ENCODE peak calls at places on chromosomes 12 and 14, in seven cellular contexts. D is breast epithelium, Z is neural crest cell, X is lung, S is GM12865, P is Calu3, G is psoas muscle. I is an unnamed sample.
A peak's percentile ranks its signal among the peaks of the same experiment; 100 is the strongest.

GRCh38 chr14:86654558-86655184 is 1124.7 kb downstream of the FLRT2 start:
- DNase-seq in D (no peak), X (peak; percentile 45), S (peak; percentile 21), P (peak; percentile 38), Z (peak; percentile 61), G (no peak), I (no peak)

GRCh38 chr12:2984249-2984648 is 25.1 kb downstream of the TEAD4 start:
- DNase-seq in S (no peak), D (no peak), X (no peak), G (no peak), Z (no peak), P (no peak), I (no peak)

GRCh38 chr12:114529956-114530355 is 124.0 kb upstream of the TBX5 start:
- DNase-seq in P (no peak), D (no peak), Z (no peak), G (no peak), X (no peak), S (no peak), I (no peak)

GRCh38 chr12:125183187-125184067 is 118.2 kb downstream of the AACS start:
- DNase-seq in G (peak; percentile 81), Z (peak; percentile 95), D (peak; percentile 72), X (peak; percentile 74), S (peak; percentile 81), P (peak; percentile 92), I (peak; percentile 93)

GRCh38 chr14:95318399-95318834 is 1.3 kb downstream of the CLMN start:
- DNase-seq in P (peak; percentile 32), S (peak; percentile 21), D (no peak), G (no peak), X (no peak), Z (no peak), I (no peak)

GRCh38 chr14:51546603-51547258 is 105.0 kb upstream of the FRMD6 start:
- DNase-seq in Z (no peak), P (no peak), G (no peak), X (no peak), D (no peak), S (no peak), I (no peak)

GRCh38 chr12:69816082-69816481 is 8.9 kb upstream of the MYRFL start:
- DNase-seq in D (no peak), P (no peak), X (no peak), S (no peak), Z (no peak), G (no peak), I (no peak)

GRCh38 chr14:72613975-72614319 is 280.0 kb downstream of the DPF3 start:
- DNase-seq in G (no peak), Z (no peak), X (no peak), S (no peak), P (no peak), D (no peak), I (no peak)

GRCh38 chr12:120194534-120195395 is at the start of gene GCN1:
- DNase-seq in G (peak; percentile 94), P (peak; percentile 94), D (peak; percentile 79), S (peak; percentile 91), X (peak; percentile 88), Z (peak; percentile 75), I (peak; percentile 94)

GRCh38 chr12:31850268-31850667 is 108.9 kb upstream of the RESF1 start:
- DNase-seq in G (no peak), P (no peak), S (no peak), Z (no peak), X (no peak), D (no peak), I (no peak)

GRCh38 chr14:33850826-33851225 is 100.0 kb downstream of the EGLN3 start:
- DNase-seq in P (no peak), X (no peak), G (no peak), D (no peak), Z (no peak), S (no peak), I (no peak)

GRCh38 chr14:95993768-95994592 is 45.2 kb upstream of the C14orf132 start:
- DNase-seq in P (peak; percentile 29), X (no peak), D (no peak), S (peak; percentile 51), G (no peak), Z (peak; percentile 25), I (no peak)

GRCh38 chr14:58918066-58918465 is 270.4 kb upstream of the DAAM1 start:
- DNase-seq in S (no peak), D (no peak), G (no peak), Z (no peak), X (no peak), P (no peak), I (no peak)

GRCh38 chr14:68596211-68596610 is 196.7 kb downstream of the ZFP36L1 start:
- DNase-seq in X (no peak), Z (no peak), G (no peak), P (no peak), D (no peak), S (no peak), I (no peak)

GRCh38 chr12:27478949-27479348 is 32.4 kb downstream of the SMCO2 start:
- DNase-seq in P (no peak), Z (no peak), S (no peak), G (no peak), D (no peak), X (no peak), I (no peak)

GRCh38 chr14:76784881-76785280 is 23.6 kb downstream of the VASH1 start:
- DNase-seq in Z (peak; percentile 74), X (peak; percentile 65), P (peak; percentile 83), D (no peak), G (peak; percentile 85), S (peak; percentile 66), I (peak; percentile 88)
- TF ChIP-seq CTCF in Z (peak; percentile 76), X (peak; percentile 54), P (peak; percentile 48), D (peak; percentile 26), G (peak; percentile 74), S (peak; percentile 73), I (peak; percentile 84)

DNA sequence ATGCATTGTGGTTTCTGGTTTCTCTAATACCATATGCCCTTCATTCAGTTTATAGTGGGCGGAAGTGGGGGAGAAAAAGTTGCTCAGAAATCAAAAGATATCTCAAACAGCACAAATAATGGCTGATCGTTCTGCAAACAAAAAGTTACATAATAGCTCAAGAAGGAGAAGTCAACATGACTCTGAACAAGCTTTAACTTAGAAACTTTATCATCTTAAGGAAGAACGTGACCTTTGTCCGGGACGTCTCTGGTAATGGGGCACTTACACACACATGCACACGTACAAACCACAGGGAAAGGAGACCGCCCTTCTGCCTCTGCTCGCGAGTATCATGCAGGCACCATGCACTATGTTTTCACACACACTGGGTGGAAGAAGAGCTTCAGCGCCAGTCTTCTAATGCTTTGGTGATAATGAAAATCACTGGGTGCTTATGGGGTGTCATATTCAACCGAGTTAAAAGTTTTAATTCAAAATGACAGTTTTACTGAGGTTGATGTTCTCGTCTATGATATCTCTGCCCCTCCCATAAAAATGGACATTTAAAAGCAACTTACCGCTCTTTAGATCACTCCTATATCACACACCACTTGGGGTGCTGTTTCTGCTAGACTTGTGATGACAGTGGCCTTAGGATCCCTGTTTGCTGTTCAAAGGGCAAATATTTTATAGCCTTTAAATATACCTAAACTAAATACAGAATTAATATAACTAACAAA is 4.7 kb downstream of the FOS start:
- DNase-seq in S (no peak), D (no peak), Z (no peak), P (peak; percentile 41), X (no peak), G (no peak), I (no peak)
- TF ChIP-seq CTCF in S (no peak), D (no peak), Z (no peak), P (no peak), X (no peak), G (peak; percentile 6), I (peak; percentile 25)

GRCh38 chr12:132074216-132074615 is 69.9 kb downstream of the DDX51 start:
- DNase-seq in D (no peak), G (no peak), S (no peak), P (no peak), Z (no peak), X (no peak), I (no peak)

GRCh38 chr12:132078190-132078589 is 65.9 kb downstream of the DDX51 start:
- DNase-seq in S (no peak), X (no peak), Z (no peak), D (no peak), G (no peak), P (no peak), I (no peak)

GRCh38 chr12:132075714-132076553 is 68.2 kb downstream of the DDX51 start:
- DNase-seq in P (no peak), Z (no peak), G (no peak), D (no peak), X (no peak), S (no peak), I (no peak)

GRCh38 chr12:132077322-132078100 is 66.6 kb downstream of the DDX51 start:
- DNase-seq in X (no peak), Z (no peak), G (no peak), D (no peak), S (no peak), P (no peak), I (no peak)

DNA sequence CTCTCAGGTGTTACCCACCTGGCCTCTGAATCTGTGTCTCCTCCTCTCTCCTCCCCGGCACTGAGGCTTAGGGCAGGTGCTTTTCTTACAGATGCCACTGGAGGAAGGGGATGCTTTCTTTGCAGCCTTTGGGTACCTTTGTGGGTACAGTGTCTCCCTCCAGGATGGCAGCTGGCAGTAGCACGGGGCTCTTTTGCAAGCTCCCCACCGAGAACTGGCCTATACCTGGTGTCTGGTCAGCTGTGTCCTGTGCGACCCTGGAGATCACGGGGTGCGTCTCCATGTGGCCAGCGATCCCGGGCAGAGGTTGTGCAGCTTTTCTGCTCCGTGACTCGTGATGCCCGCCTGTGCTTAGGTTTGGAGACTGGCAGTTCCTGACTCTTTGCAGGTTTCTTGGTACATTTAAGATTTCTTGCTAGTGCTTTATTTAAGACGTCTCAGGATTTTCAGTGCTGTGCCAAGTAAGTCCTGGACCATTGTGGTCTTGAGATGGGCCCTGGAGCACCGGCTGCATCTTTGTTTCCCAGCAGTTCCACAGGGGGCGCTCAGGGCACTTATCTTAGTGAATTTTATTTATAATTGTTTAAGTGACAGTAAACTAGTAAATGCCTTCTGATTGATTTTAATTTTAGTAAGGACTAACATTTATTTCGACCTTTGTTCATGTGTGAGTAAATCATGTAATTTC is 68.9 kb downstream of the DDX51 start:
- DNase-seq in X (no peak), G (no peak), S (no peak), P (no peak), D (no peak), Z (no peak), I (no peak)
- TF ChIP-seq CTCF in X (no peak), G (no peak), S (peak; percentile 11), P (peak; percentile 27), D (no peak), Z (peak; percentile 44), I (peak; percentile 24)

DNA sequence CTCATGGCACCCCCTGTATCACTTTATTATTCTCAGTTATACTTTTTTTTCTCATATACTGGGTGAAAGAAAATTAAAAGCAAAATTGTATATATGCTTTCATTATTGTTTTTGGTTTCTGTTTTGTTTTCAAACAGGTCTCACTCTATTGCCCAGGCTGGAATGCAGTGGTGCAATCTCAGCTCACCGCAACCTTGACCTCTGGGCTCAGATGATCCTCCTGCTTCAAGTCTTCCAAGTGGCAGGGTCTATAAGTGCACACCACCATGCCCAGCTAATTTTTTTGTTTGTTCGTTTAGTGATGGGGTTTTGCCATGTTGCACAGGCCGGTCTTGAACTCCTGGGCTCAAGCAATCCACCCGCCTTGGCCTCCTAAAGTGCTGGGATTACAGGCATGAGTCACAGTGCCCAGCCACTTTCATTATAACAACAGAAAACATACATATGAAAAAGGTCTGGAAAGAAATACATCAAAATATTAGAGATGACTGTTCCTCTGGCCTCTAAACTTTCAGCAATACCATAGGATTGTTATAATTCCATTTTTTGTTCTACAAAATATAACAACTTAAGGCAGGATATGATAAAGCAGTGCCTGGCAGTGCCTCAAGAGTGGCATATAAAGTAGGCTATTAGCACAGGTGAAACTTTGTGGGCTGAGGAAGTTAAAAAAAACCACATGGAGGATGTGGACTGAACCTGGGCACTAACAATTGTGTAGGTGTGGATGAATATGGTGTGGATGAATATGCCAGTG is 5.8 kb upstream of the NTN4 start:
- DNase-seq in D (no peak), P (peak; percentile 48), Z (no peak), X (no peak), S (no peak), G (no peak), I (no peak)
- TF ChIP-seq CTCF in D (no peak), P (no peak), Z (no peak), X (no peak), S (no peak), G (no peak), I (no peak)

I was measured in osteocyte.